ENCODE peak calls at places on chromosome 3, in six cellular contexts. M is heart left ventricle; G is coronary artery; O is neuronal stem cell; W is CD8-positive, alpha-beta memory T cell; X is GM23248. N is an unnamed sample.

GRCh38 chr3:74067296-74067695 is 442.6 kb upstream of the PDZRN3 start:
- DNase-seq in M (no peak), G (no peak), O (no peak), W (no peak), X (peak), N (peak)

GRCh38 chr3:116005404-116005803 is 382.1 kb downstream of the GAP43 start:
- DNase-seq in M (no peak), G (no peak), O (no peak), W (no peak), X (peak), N (peak)

GRCh38 chr3:113743006-113743639 is 2.9 kb downstream of the NAA50 start:
- DNase-seq in M (no peak), G (no peak), O (no peak), W (no peak), X (no peak), N (no peak)

GRCh38 chr3:196659901-196660351 is 20.4 kb downstream of the NRROS start:
- DNase-seq in M (no peak), G (no peak), O (no peak), W (no peak), X (no peak), N (no peak)

GRCh38 chr3:184737063-184737462 is 25.2 kb upstream of the MAGEF1 start:
- DNase-seq in M (peak), G (peak), O (no peak), W (no peak), X (no peak), N (no peak)

GRCh38 chr3:12957824-12958792 is 115.1 kb downstream of the IQSEC1 start:
- DNase-seq in M (no peak), G (no peak), O (no peak), W (no peak), X (no peak), N (no peak)

GRCh38 chr3:141863497-141863896 is 12.9 kb upstream of the ATP1B3 start:
- DNase-seq in M (no peak), G (no peak), O (no peak), W (no peak), X (peak), N (peak)

GRCh38 chr3:37291275-37291700 is 116.9 kb upstream of the LRRFIP2 start:
- DNase-seq in M (no peak), G (no peak), O (no peak), W (no peak), X (peak), N (peak)

GRCh38 chr3:149015383-149015782 is 24.0 kb downstream of the GYG1 start:
- DNase-seq in M (no peak), G (no peak), O (no peak), W (no peak), X (peak), N (no peak)

GRCh38 chr3:54863366-54863765 is 64.5 kb downstream of the LRTM1 start:
- DNase-seq in M (no peak), G (no peak), O (no peak), W (no peak), X (peak), N (no peak)

DNA sequence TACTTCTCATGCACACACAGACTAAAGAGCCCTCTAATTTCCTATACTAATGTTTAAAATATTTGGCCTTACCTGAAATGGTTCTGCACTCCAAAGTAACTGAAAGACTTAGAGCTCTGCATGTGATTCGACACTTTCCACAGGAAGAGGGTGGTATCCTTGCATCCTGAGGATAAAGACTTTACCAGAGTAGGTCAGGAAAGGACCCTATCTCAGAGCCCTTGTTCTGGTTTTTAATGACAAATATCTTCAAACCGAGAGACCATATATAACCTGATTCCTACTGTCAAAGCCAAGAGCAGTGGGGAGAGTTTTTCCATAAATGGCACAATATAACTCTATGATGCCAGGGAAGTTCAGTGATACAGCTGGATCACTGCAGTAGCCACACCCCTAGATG is at the start of gene GP5:
- DNase-seq in M (no peak), G (no peak), O (no peak), W (no peak), X (no peak), N (no peak)
- H3K4me3 ChIP-seq in M (peak), G (peak), O (no peak), W (peak), X (no peak), N (no peak)

GRCh38 chr3:158103956-158104338 is 2.3 kb downstream of the SHOX2 start:
- DNase-seq in M (no peak), G (no peak), O (no peak), W (no peak), X (peak), N (no peak)

GRCh38 chr3:158101330-158102218 is 4.6 kb downstream of the SHOX2 start:
- DNase-seq in M (no peak), G (no peak), O (no peak), W (no peak), X (no peak), N (no peak)

GRCh38 chr3:158103131-158103955 is 2.9 kb downstream of the SHOX2 start:
- DNase-seq in M (peak), G (peak), O (no peak), W (no peak), X (peak), N (no peak)

GRCh38 chr3:158102219-158102612 is 4.0 kb downstream of the SHOX2 start:
- DNase-seq in M (no peak), G (no peak), O (no peak), W (no peak), X (no peak), N (no peak)

GRCh38 chr3:158102660-158103085 is 3.5 kb downstream of the SHOX2 start:
- DNase-seq in M (no peak), G (no peak), O (no peak), W (no peak), X (no peak), N (no peak)
- H3K4me3 ChIP-seq in M (no peak), G (peak), O (no peak), W (no peak), X (peak), N (no peak)

DNA sequence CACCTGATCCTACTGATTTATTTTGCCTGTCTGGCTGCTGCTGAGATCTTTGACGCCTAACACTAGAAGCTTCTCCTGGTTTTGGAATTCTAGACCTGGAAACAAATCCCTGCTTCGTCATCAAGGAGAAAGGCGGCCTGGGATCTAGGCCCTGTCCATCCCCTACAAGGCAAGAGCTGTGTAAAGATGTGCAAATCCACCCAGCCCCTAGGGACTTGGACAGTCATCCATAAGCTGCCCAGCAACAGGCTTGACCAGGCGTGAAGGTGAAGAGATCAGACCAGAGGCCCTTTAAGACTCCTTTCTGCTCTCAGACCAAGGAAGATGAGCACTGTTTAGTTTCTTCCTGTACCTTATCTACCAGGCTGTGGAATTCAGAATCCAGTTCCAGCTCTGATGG is 32.2 kb downstream of the SLC41A3 start:
- DNase-seq in M (no peak), G (peak), O (no peak), W (no peak), X (peak), N (no peak)
- H3K4me3 ChIP-seq in M (no peak), G (no peak), O (no peak), W (no peak), X (no peak), N (no peak)

GRCh38 chr3:171749128-171749527 is 61.2 kb downstream of the PLD1 start:
- DNase-seq in M (no peak), G (no peak), O (no peak), W (no peak), X (no peak), N (no peak)

GRCh38 chr3:171752329-171752728 is 58.0 kb downstream of the PLD1 start:
- DNase-seq in M (no peak), G (no peak), O (no peak), W (no peak), X (no peak), N (no peak)

GRCh38 chr3:171747223-171747920 is 62.9 kb downstream of the PLD1 start:
- DNase-seq in M (no peak), G (no peak), O (no peak), W (no peak), X (peak), N (no peak)

GRCh38 chr3:171745577-171746319 is 64.5 kb downstream of the PLD1 start:
- DNase-seq in M (no peak), G (no peak), O (no peak), W (no peak), X (no peak), N (no peak)

GRCh38 chr3:171748341-171748918 is 61.9 kb downstream of the PLD1 start:
- DNase-seq in M (no peak), G (no peak), O (no peak), W (no peak), X (peak), N (no peak)
- H3K4me3 ChIP-seq in M (peak), G (peak), O (no peak), W (no peak), X (no peak), N (no peak)

GRCh38 chr3:159840900-159841299 is 147.7 kb upstream of the IL12A start:
- DNase-seq in M (no peak), G (no peak), O (no peak), W (no peak), X (no peak), N (peak)
- H3K4me3 ChIP-seq in M (no peak), G (no peak), O (peak), W (no peak), X (no peak), N (no peak)

GRCh38 chr3:69236808-69237707 is 114.7 kb upstream of the LMOD3 start:
- DNase-seq in M (no peak), G (no peak), O (no peak), W (no peak), X (no peak), N (no peak)
- H3K4me3 ChIP-seq in M (peak), G (no peak), O (no peak), W (no peak), X (no peak), N (peak)